ENCODE peak calls at places on chromosome 3, in ten cellular contexts. X, Y, Z, A, F, J, V, N, I and R are unnamed samples.
A peak's percentile ranks its signal among the peaks of the same experiment; 100 is the strongest.

GRCh38 chr3:141782386-141782932 is 19.3 kb downstream of the GRK7 start:
- DNase-seq in X (no peak), F (no peak), Y (no peak), A (no peak), J (no peak), Z (no peak), N (no peak), I (peak; percentile 11), V (no peak), R (no peak)

GRCh38 chr3:42632146-42632545 is 21.4 kb upstream of the ZBTB47 start:
- DNase-seq in N (no peak), J (no peak), Y (no peak), V (no peak), Z (no peak), F (no peak), I (no peak), X (no peak), A (no peak), R (no peak)

GRCh38 chr3:100802126-100802525 is 92.8 kb downstream of the TFG start:
- DNase-seq in F (no peak), A (no peak), Y (no peak), I (no peak), V (no peak), J (no peak), Z (no peak), X (no peak), N (no peak), R (no peak)

GRCh38 chr3:7682822-7683229 is 818.8 kb upstream of the LMCD1 start:
- DNase-seq in J (no peak), X (peak; percentile 17), I (peak; percentile 77), F (no peak), V (peak; percentile 52), N (peak; percentile 77), A (peak; percentile 41), Y (peak; percentile 3), Z (no peak), R (no peak)

GRCh38 chr3:33942483-33943150 is 144.2 kb downstream of the PDCD6IP start:
- DNase-seq in I (no peak), A (no peak), J (no peak), X (no peak), V (no peak), N (peak; percentile 1), Z (no peak), Y (no peak), F (no peak), R (no peak)

GRCh38 chr3:42831321-42831713 is 22.1 kb downstream of the ACKR2 start:
- DNase-seq in A (peak; percentile 43), J (peak; percentile 89), I (peak; percentile 86), V (peak; percentile 76), X (peak; percentile 74), Z (peak; percentile 86), N (peak; percentile 71), Y (peak; percentile 42), F (peak; percentile 64), R (peak; percentile 79)

GRCh38 chr3:123120546-123120945 is 53.7 kb downstream of the PDIA5 start:
- DNase-seq in I (no peak), X (no peak), Z (no peak), V (no peak), N (no peak), F (no peak), A (no peak), Y (no peak), J (no peak), R (no peak)

GRCh38 chr3:25478358-25478757 is 50.3 kb downstream of the RARB start:
- DNase-seq in A (no peak), J (no peak), F (no peak), N (no peak), Z (no peak), X (no peak), V (no peak), Y (no peak), I (no peak), R (no peak)

GRCh38 chr3:57852896-57853295 is 96.8 kb downstream of the SLMAP start:
- DNase-seq in F (no peak), J (no peak), N (no peak), Y (no peak), Z (no peak), A (no peak), I (no peak), V (no peak), X (no peak), R (no peak)

GRCh38 chr3:133828576-133829309 is 23.1 kb downstream of the SRPRB start:
- DNase-seq in V (no peak), I (no peak), F (no peak), A (peak; percentile 53), J (peak; percentile 76), Z (peak; percentile 13), N (no peak), X (no peak), Y (no peak), R (no peak)

GRCh38 chr3:47288966-47289910 is 6.5 kb downstream of the KLHL18 start:
- DNase-seq in N (no peak), X (no peak), Y (no peak), J (no peak), V (no peak), Z (no peak), F (no peak), A (no peak), I (no peak), R (peak; percentile 2)

GRCh38 chr3:190265795-190266194 is 56.5 kb downstream of the CLDN1 start:
- DNase-seq in X (peak; percentile 49), Y (no peak), I (no peak), Z (no peak), J (no peak), A (no peak), F (no peak), N (no peak), V (no peak), R (no peak)

DNA sequence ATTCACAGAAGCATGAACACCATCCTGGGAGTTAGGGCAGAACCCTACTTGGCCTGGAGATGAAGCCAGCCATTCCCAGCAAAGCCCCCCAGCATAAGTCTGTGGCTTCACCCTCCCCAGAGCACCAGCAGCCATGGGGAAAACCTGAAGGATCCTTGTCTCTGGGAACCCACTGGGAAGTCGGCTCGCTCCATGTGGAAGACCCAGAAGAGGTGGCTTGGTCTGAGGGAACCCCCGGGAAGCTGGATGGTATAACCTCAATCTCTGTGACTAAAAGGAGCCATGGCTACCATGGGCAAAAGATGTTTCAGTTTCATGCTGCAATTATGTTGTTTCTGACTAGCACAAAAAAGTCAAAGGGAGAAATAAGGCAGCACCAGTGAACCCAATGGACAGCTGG is 11.8 kb upstream of the RPUSD3 start:
- DNase-seq in Z (no peak), I (no peak), F (no peak), Y (no peak), X (no peak), J (no peak), N (no peak), V (no peak), A (no peak), R (no peak)
- H3K27ac ChIP-seq in Z (no peak overlapping the region), I (no peak overlapping the region), F (no peak overlapping the region), Y (no peak overlapping the region), X (no peak overlapping the region), J (no peak overlapping the region), N (no peak overlapping the region), V (no peak overlapping the region), A (no peak overlapping the region), R (no peak overlapping the region)

DNA sequence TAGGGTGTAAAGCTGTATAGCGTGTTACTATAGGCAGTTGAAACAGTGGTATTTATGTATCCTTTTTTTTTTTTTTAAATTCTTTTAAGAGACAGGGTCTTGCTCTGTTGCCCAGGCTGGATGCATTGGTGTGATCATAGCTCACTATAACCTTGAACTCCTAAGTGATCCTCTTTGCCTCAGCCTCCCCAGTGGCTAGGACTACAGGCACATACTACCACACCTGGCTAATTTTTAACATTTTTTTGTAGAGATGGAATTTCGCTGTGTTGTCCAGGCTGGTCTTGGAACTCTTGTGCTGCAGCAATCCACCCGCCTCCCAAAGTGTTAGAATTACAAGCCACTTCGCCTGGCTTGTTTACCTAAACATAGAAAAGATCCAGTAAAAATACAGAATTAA is 22.0 kb downstream of the CTNNB1 start:
- DNase-seq in F (no peak), I (no peak), Y (no peak), J (no peak), X (no peak), Z (no peak), A (no peak), V (no peak), N (no peak), R (no peak)
- H3K4me1 ChIP-seq in F (peaks cover 63% of the 10 kb centered on the region), I (no peaks in the 10 kb centered on the region), Y (peaks cover 12% of the 10 kb centered on the region), J (peaks cover 5% of the 10 kb centered on the region), X (peaks cover 59% of the 10 kb centered on the region), Z (peaks cover 11% of the 10 kb centered on the region), A (peaks cover 91% of the 10 kb centered on the region), V (peaks cover 58% of the 10 kb centered on the region), N (peaks cover 45% of the 10 kb centered on the region), R (no peaks in the 10 kb centered on the region)

GRCh38 chr3:118196183-118196582 is 838.5 kb downstream of the IGSF11 start:
- DNase-seq in V (no peak), Y (no peak), Z (no peak), N (no peak), F (no peak), J (no peak), A (no peak), X (no peak), I (no peak), R (no peak)
- H3K9me3 ChIP-seq in V (no peaks in the 10 kb centered on the region), Y (no peaks in the 10 kb centered on the region), Z (no peaks in the 10 kb centered on the region), N (no peaks in the 10 kb centered on the region), F (no peaks in the 10 kb centered on the region), J (no peaks in the 10 kb centered on the region), A (peaks cover 91% of the 10 kb centered on the region), X (peaks cover 4% of the 10 kb centered on the region), I (no peaks in the 10 kb centered on the region), R (peaks cover 5% of the 10 kb centered on the region)

GRCh38 chr3:64916937-64917336 is 229.1 kb upstream of the ADAMTS9 start:
- DNase-seq in I (no peak), X (no peak), J (peak; percentile 38), V (no peak), N (no peak), F (no peak), Y (no peak), Z (no peak), A (no peak), R (no peak)

GRCh38 chr3:64918989-64919388 is 231.2 kb upstream of the ADAMTS9 start:
- DNase-seq in Z (no peak), X (no peak), I (no peak), F (no peak), N (no peak), J (no peak), Y (no peak), A (no peak), V (no peak), R (no peak)

GRCh38 chr3:64915778-64916177 is 228.0 kb upstream of the ADAMTS9 start:
- DNase-seq in Z (no peak), N (no peak), A (no peak), Y (no peak), I (no peak), V (no peak), X (no peak), F (no peak), J (no peak), R (no peak)

GRCh38 chr3:64917914-64918313 is 230.1 kb upstream of the ADAMTS9 start:
- DNase-seq in Z (no peak), A (no peak), F (no peak), N (no peak), V (no peak), J (no peak), Y (no peak), I (no peak), X (no peak), R (no peak)

DNA sequence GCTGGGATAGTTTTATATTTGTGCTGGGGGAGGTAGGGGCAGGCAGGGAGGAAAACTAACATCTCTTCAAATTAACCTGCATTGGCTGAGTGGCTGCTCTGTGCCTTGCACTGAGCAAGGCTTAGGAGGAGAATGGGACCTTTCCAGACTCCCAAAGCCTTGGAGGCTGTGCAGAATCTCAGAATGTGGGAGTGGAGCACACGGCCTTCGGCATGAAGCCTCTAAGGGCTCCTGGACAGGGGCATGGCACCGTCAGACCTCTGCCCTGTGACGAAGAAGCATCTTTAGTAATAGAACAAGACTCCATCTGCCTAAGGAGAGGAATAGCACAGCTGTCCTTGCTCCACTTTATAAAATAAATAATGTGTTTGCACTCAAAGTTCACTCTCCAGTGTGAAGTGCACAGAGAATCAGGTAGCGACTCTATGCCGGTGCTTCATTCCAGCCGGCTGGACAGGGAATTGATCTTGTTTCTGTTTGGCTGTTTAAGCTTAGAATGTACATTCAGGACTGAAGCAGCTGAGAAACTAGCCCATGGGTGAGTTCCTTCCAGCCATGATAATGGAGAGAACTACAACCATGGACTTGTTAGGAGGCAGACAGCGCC is 228.5 kb upstream of the ADAMTS9 start:
- DNase-seq in I (no peak), F (no peak), N (peak; percentile 31), J (no peak), Z (no peak), V (no peak), Y (no peak), X (no peak), A (no peak), R (no peak)
- H3K27ac ChIP-seq in I (peak overlapping the region; percentile 64), F (no peak overlapping the region), N (no peak overlapping the region), J (no peak overlapping the region), Z (no peak overlapping the region), V (no peak overlapping the region), Y (no peak overlapping the region), X (no peak overlapping the region), A (peak overlapping the region; percentile 57), R (no peak overlapping the region)